ENCODE peak calls at places on chromosomes 13 and 19, in four cellular contexts. D, Z, L and P are unnamed samples.
A peak's percentile ranks its signal among the peaks of the same experiment; 100 is the strongest.

GRCh38 chr13:35057858-35058257 is 115.8 kb downstream of the NBEA start:
- DNase-seq in D (no peak), Z (no peak), L (no peak), P (no peak)

GRCh38 chr13:46355088-46355468 is 32.0 kb downstream of the RUBCNL start:
- DNase-seq in D (no peak), Z (no peak), L (no peak), P (no peak)

GRCh38 chr13:49641810-49642291 is 13.5 kb downstream of the ARL11 start:
- DNase-seq in D (peak; percentile 31), Z (peak; percentile 77), L (no peak), P (no peak)

GRCh38 chr19:10113964-10114650 is 2.6 kb downstream of the P2RY11 start:
- DNase-seq in D (no peak), Z (no peak), L (no peak), P (no peak)

GRCh38 chr13:87671824-87672603 is 843 bp downstream of the SLITRK5 start:
- DNase-seq in D (no peak), Z (no peak), L (peak; percentile 13), P (no peak)

GRCh38 chr19:49930483-49931011 is 1.2 kb upstream of the NUP62 start:
- DNase-seq in D (peak; percentile 59), Z (no peak), L (peak; percentile 56), P (no peak)

GRCh38 chr19:38617764-38618589 is at the start of gene MAP4K1:
- DNase-seq in D (peak; percentile 40), Z (no peak), L (no peak), P (no peak)

GRCh38 chr19:39112338-39112890 is 13.2 kb upstream of the PAK4 start:
- DNase-seq in D (no peak), Z (no peak), L (no peak), P (no peak)

GRCh38 chr19:6693056-6693471 is 23.1 kb upstream of the TNFSF14 start:
- DNase-seq in D (no peak), Z (no peak), L (no peak), P (no peak)

GRCh38 chr13:98476106-98476505 is 100.8 kb downstream of the STK24 start:
- DNase-seq in D (no peak), Z (no peak), L (peak; percentile 33), P (no peak)

GRCh38 chr13:93226623-93227279 is at the start of gene GPC6:
- DNase-seq in D (no peak), Z (no peak), L (peak; percentile 95), P (peak; percentile 32)

GRCh38 chr13:98565726-98566577 is 11.0 kb downstream of the STK24 start:
- DNase-seq in D (peak; percentile 51), Z (no peak), L (no peak), P (no peak)

GRCh38 chr19:47399198-47399597 is 20.1 kb downstream of the MEIS3 start:
- DNase-seq in D (no peak), Z (no peak), L (no peak), P (no peak)

GRCh38 chr13:73684286-73684685 is 449.9 kb downstream of the KLF12 start:
- DNase-seq in D (no peak), Z (no peak), L (peak; percentile 18), P (no peak)
- H3K27ac ChIP-seq in D (no peak overlapping the region), Z (no peak overlapping the region), L (peak overlapping the region; percentile 81), P (no peak overlapping the region)

GRCh38 chr19:622666-623065 is 10.7 kb downstream of the POLRMT start:
- DNase-seq in D (no peak), Z (no peak), L (no peak), P (no peak)

GRCh38 chr19:623175-623916 is 10.0 kb downstream of the POLRMT start:
- DNase-seq in D (no peak), Z (no peak), L (no peak), P (no peak)

GRCh38 chr19:625257-625656 is 8.1 kb downstream of the POLRMT start:
- DNase-seq in D (no peak), Z (no peak), L (no peak), P (no peak)

GRCh38 chr19:624433-625109 is 8.8 kb downstream of the POLRMT start:
- DNase-seq in D (no peak), Z (no peak), L (no peak), P (no peak)

DNA sequence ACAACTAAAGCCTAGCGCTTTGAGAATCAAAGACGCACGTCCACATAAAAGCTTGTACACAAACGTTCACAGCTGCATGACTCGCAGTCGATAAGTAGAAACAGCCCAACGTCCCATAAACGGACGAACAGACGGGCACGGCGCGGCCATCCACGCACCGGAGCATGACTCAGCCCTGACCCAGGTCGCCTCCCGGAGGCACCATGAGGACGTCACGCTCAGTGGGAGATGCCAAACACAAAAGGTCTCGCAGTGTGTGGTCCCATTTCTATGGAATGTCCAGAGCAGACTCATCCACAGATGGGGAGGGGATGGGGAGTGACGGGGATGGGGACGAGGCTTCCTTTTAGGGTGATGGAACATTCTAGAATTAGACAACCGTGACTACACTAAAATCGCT is 9.4 kb downstream of the POLRMT start:
- DNase-seq in D (no peak), Z (no peak), L (peak; percentile 59), P (no peak)
- H3K27ac ChIP-seq in D (no peak overlapping the region), Z (no peak overlapping the region), L (peak overlapping the region; percentile 23), P (peak overlapping the region; percentile 86)

GRCh38 chr13:72146816-72147215 is 279.8 kb upstream of the DACH1 start:
- DNase-seq in D (no peak), Z (no peak), L (no peak), P (no peak)
- H3K27ac ChIP-seq in D (no peak overlapping the region), Z (no peak overlapping the region), L (no peak overlapping the region), P (no peak overlapping the region)

DNA sequence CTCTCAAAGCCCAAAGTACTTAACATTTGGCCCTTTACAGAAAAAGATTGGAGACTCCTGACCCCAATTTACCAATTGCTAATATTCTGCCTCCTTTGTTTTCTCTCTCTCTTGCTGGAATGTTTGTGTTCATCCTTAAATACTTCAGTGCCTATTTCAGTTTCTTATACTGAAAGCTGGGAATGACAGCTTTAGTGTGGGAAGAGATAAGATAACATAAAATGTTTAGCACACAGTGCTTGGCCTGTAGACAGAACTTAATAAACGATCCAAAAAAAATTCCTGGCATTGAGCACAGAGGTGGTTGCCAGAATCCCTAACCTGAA is 3.0 kb upstream of the PLEKHF1 start:
- DNase-seq in D (no peak), Z (no peak), L (no peak), P (no peak)
- H3K27ac ChIP-seq in D (peak overlapping the region; percentile 85), Z (peak overlapping the region; percentile 88), L (no peak overlapping the region), P (no peak overlapping the region)

GRCh38 chr13:59391696-59392095 is 772.0 kb downstream of the DIAPH3 start:
- DNase-seq in D (peak; percentile 85), Z (peak; percentile 61), L (peak; percentile 91), P (no peak)
- H3K27ac ChIP-seq in D (no peak overlapping the region), Z (no peak overlapping the region), L (peak overlapping the region; percentile 58), P (no peak overlapping the region)